ENCODE peak calls at places on chromosomes 2 and 18, in seven cellular contexts. S is AG09319, U is heart right ventricle, E is cardiac fibroblast, V is glutamatergic neuron, A is A549, N is foreskin fibroblast. Y is an unnamed sample.

GRCh38 chr2:54672587-54673456 is 50.6 kb upstream of the EML6 start:
- DNase-seq in S (no peak), U (no peak), E (peak; percentile 33), V (no peak), A (no peak), N (no peak), Y (no peak)

GRCh38 chr2:228039752-228040534 is 141.5 kb downstream of the SPHKAP start:
- DNase-seq in S (no peak), U (no peak), E (peak; percentile 38), V (no peak), A (peak; percentile 51), N (peak; percentile 28), Y (peak; percentile 5)

GRCh38 chr2:224838335-224838734 is 122.2 kb upstream of the CCDC195 start:
- DNase-seq in S (no peak), U (no peak), E (peak; percentile 41), V (no peak), A (no peak), N (peak; percentile 87), Y (no peak)

GRCh38 chr18:32040936-32041335 is 22.3 kb downstream of the RNF125 start:
- DNase-seq in S (no peak), U (no peak), E (no peak), V (no peak), A (no peak), N (no peak), Y (no peak)

GRCh38 chr2:214075446-214075845 is 335.4 kb upstream of the VWC2L start:
- DNase-seq in S (no peak), U (no peak), E (peak; percentile 5), V (no peak), A (no peak), N (peak; percentile 8), Y (no peak)

GRCh38 chr2:151765760-151766159 is 31.5 kb upstream of the NEB start:
- DNase-seq in S (no peak), U (no peak), E (no peak), V (no peak), A (no peak), N (no peak), Y (no peak)

GRCh38 chr2:145203931-145204330 is 684.0 kb upstream of the ZEB2 start:
- DNase-seq in S (no peak), U (no peak), E (no peak), V (peak; percentile 62), A (no peak), N (no peak), Y (no peak)

GRCh38 chr2:149703281-149703680 is 115.7 kb upstream of the MMADHC start:
- DNase-seq in S (no peak), U (no peak), E (peak; percentile 48), V (no peak), A (no peak), N (peak; percentile 41), Y (no peak)

GRCh38 chr2:53884883-53885282 is 25.1 kb upstream of the GPR75 start:
- DNase-seq in S (no peak), U (no peak), E (no peak), V (no peak), A (no peak), N (no peak), Y (no peak)

GRCh38 chr2:211187602-211188001 is 631.2 kb downstream of the CPS1 start:
- DNase-seq in S (no peak), U (no peak), E (no peak), V (no peak), A (no peak), N (no peak), Y (no peak)

GRCh38 chr2:11073791-11074190 is 81.5 kb upstream of the SLC66A3 start:
- DNase-seq in S (no peak), U (no peak), E (peak; percentile 45), V (no peak), A (no peak), N (peak; percentile 50), Y (peak; percentile 25)

GRCh38 chr2:23940976-23941605 is 828 bp downstream of the UBXN2A start:
- DNase-seq in S (no peak), U (no peak), E (peak; percentile 50), V (no peak), A (no peak), N (peak; percentile 52), Y (peak; percentile 32)

GRCh38 chr2:74206180-74206688 is 7.8 kb downstream of the MTHFD2 start:
- DNase-seq in S (no peak), U (no peak), E (peak; percentile 89), V (peak; percentile 35), A (no peak), N (peak; percentile 77), Y (no peak)

GRCh38 chr2:120205901-120206581 is 17.2 kb downstream of the TMEM185B start:
- DNase-seq in S (no peak), U (peak; percentile 38), E (no peak), V (peak; percentile 71), A (no peak), N (no peak), Y (no peak)

GRCh38 chr2:46471-47345 is at the start of gene FAM110C:
- DNase-seq in S (no peak), U (peak; percentile 65), E (peak; percentile 46), V (peak; percentile 38), A (no peak), N (peak; percentile 12), Y (no peak)

GRCh38 chr2:90069290-90069894 is 1377.9 kb downstream of the RPIA start:
- DNase-seq in S (peak; percentile 3), U (peak; percentile 16), E (peak; percentile 32), V (peak; percentile 86), A (peak; percentile 42), N (no peak), Y (peak; percentile 3)

GRCh38 chr2:180010701-180011100 is 3.6 kb upstream of the CWC22 start:
- DNase-seq in S (no peak), U (no peak), E (no peak), V (no peak), A (no peak), N (no peak), Y (no peak)

GRCh38 chr2:230974096-230974913 is 21.6 kb upstream of the SPATA3 start:
- DNase-seq in S (no peak), U (no peak), E (peak; percentile 74), V (no peak), A (no peak), N (peak; percentile 40), Y (peak; percentile 59)

GRCh38 chr2:203811491-203812221 is 55.9 kb upstream of the CTLA4 start:
- DNase-seq in S (no peak), U (peak; percentile 51), E (peak; percentile 87), V (no peak), A (peak; percentile 87), N (peak; percentile 95), Y (peak; percentile 84)
- TF ChIP-seq CTCF in S (no peak), U (no peak), E (peak; percentile 3), V (no peak), A (no peak), N (no peak), Y (no peak)

GRCh38 chr2:181575650-181576025 is 81.3 kb downstream of the CERKL start:
- DNase-seq in S (no peak), U (no peak), E (no peak), V (no peak), A (no peak), N (peak; percentile 35), Y (no peak)

GRCh38 chr2:181570833-181571661 is 85.9 kb downstream of the CERKL start:
- DNase-seq in S (no peak), U (no peak), E (peak; percentile 29), V (no peak), A (peak; percentile 14), N (no peak), Y (no peak)

GRCh38 chr2:181575024-181575649 is 81.8 kb downstream of the CERKL start:
- DNase-seq in S (no peak), U (no peak), E (no peak), V (peak; percentile 39), A (no peak), N (no peak), Y (no peak)

GRCh38 chr2:181574321-181574720 is 82.6 kb downstream of the CERKL start:
- DNase-seq in S (no peak), U (no peak), E (no peak), V (no peak), A (no peak), N (no peak), Y (no peak)

GRCh38 chr2:181573140-181573736 is 83.7 kb downstream of the CERKL start:
- DNase-seq in S (no peak), U (no peak), E (peak; percentile 52), V (no peak), A (peak; percentile 40), N (peak; percentile 65), Y (peak; percentile 44)
- TF ChIP-seq CTCF in S (peak; percentile 58), U (peak; percentile 29), E (peak; percentile 51), V (peak; percentile 84), A (peak; percentile 73), N (peak; percentile 50), Y (peak; percentile 83)

DNA sequence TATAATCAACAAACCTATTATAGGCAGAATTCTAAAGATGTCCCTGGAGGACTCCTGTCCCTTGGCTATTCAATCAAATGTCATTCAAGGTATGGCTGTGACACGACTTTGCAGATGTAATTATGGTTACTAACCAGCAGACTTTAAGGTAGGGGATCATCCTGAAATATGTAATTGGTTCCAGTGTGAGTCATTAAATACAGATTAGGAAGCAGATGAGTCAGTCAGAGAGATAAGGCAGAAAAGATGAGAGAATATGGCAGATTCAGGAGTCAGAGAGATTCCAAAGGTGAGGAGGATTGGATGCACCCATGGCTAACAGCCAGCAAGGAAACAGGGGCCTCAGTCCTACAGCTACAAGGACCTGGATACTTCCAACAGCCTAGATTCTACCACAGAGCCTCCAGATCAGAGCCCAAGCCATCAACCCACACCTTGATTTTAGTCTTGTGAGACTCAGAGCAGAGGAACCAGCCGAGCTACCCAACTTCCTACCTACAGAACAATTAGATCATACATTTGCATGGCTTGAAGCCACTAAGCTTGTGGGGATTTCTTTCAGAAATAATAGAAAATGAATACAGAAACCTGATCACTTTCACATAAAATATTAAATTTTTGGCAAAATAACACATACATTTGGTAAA is 11.2 kb upstream of the PROM2 start:
- DNase-seq in S (no peak), U (no peak), E (no peak), V (no peak), A (no peak), N (no peak), Y (no peak)
- TF ChIP-seq CTCF in S (no peak), U (no peak), E (no peak), V (no peak), A (no peak), N (no peak), Y (no peak)

GRCh38 chr2:157901325-157901724 is 25.2 kb upstream of the ACVR1 start:
- DNase-seq in S (no peak), U (no peak), E (no peak), V (no peak), A (no peak), N (no peak), Y (no peak)
- TF ChIP-seq CTCF in S (no peak), U (peak; percentile 21), E (peak; percentile 28), V (no peak), A (peak; percentile 10), N (no peak), Y (peak; percentile 58)

GRCh38 chr2:160581448-160581847 is 87.8 kb upstream of the RBMS1 start:
- DNase-seq in S (no peak), U (no peak), E (no peak), V (no peak), A (peak; percentile 33), N (no peak), Y (no peak)
- TF ChIP-seq CTCF in S (no peak), U (no peak), E (no peak), V (no peak), A (no peak), N (no peak), Y (no peak)

GRCh38 chr18:40932862-40933261 is 1022.2 kb upstream of the PIK3C3 start:
- DNase-seq in S (no peak), U (no peak), E (no peak), V (no peak), A (no peak), N (no peak), Y (no peak)
- TF ChIP-seq CTCF in S (no peak), U (no peak), E (no peak), V (no peak), A (no peak), N (no peak), Y (no peak)

GRCh38 chr18:56645415-56646016 is 5.6 kb upstream of the WDR7 start:
- DNase-seq in S (no peak), U (no peak), E (no peak), V (no peak), A (peak; percentile 9), N (peak; percentile 39), Y (no peak)
- TF ChIP-seq CTCF in S (peak; percentile 44), U (peak; percentile 47), E (peak; percentile 35), V (peak; percentile 73), A (peak; percentile 58), N (peak; percentile 33), Y (peak; percentile 80)

Y was measured in HFFc6.